ENCODE peak calls at places on chromosomes 4 and X, in ten cellular contexts. G, M, X, T, C, Y, U, E, W and J are unnamed samples.

GRCh38 chr4:10078481-10079233 is 37.9 kb downstream of the WDR1 start:
- DNase-seq in Y (peak), T (no peak), E (no peak), C (no peak), G (no peak), X (no peak), W (no peak), U (no peak), M (no peak), J (no peak)

GRCh38 chrX:8404443-8404842 is 60.2 kb upstream of the VCX3B start:
- DNase-seq in Y (no peak), C (no peak), G (peak), E (no peak), T (no peak), W (no peak), U (no peak), M (peak), X (no peak), J (no peak)

GRCh38 chr4:23932935-23933334 is 43.1 kb upstream of the PPARGC1A start:
- DNase-seq in Y (no peak), X (no peak), W (no peak), C (no peak), M (no peak), E (peak), T (no peak), U (no peak), G (no peak), J (no peak)

GRCh38 chr4:67929447-67929846 is 33.8 kb downstream of the TMPRSS11A start:
- DNase-seq in T (no peak), C (no peak), Y (no peak), M (peak), G (no peak), W (no peak), U (no peak), E (peak), X (no peak), J (no peak)

GRCh38 chr4:82975792-82976191 is 34.8 kb downstream of the LIN54 start:
- DNase-seq in T (no peak), M (peak), X (no peak), G (no peak), W (no peak), E (no peak), U (no peak), C (no peak), Y (no peak), J (no peak)

GRCh38 chr4:185721190-185721948 is 90.6 kb downstream of the SORBS2 start:
- DNase-seq in E (peak), Y (no peak), C (no peak), X (no peak), G (no peak), U (no peak), W (no peak), T (no peak), M (peak), J (no peak)

GRCh38 chr4:143514432-143514831 is 930 bp downstream of the SMARCA5 start:
- DNase-seq in Y (peak), G (peak), C (no peak), M (peak), U (peak), E (peak), T (peak), X (no peak), W (peak), J (peak)

GRCh38 chrX:131199086-131199485 is 90.0 kb downstream of the IGSF1 start:
- DNase-seq in X (no peak), W (no peak), Y (no peak), G (peak), U (no peak), M (no peak), E (no peak), C (no peak), T (peak), J (peak)

GRCh38 chr4:113961322-113961698 is 18.1 kb downstream of the ARSJ start:
- DNase-seq in W (no peak), C (no peak), M (peak), Y (no peak), X (no peak), U (peak), G (peak), T (no peak), E (peak), J (peak)

GRCh38 chr4:128427832-128428366 is 140.3 kb upstream of the PGRMC2 start:
- DNase-seq in G (peak), T (no peak), Y (no peak), W (no peak), X (no peak), U (no peak), M (peak), C (no peak), E (peak), J (no peak)

GRCh38 chrX:65637335-65637734 is 30.1 kb upstream of the MSN start:
- DNase-seq in W (no peak), U (no peak), C (no peak), X (no peak), G (no peak), E (no peak), T (no peak), M (no peak), Y (no peak), J (no peak)

GRCh38 chrX:9534686-9535085 is 69.8 kb downstream of the TBL1X start:
- DNase-seq in W (no peak), U (no peak), Y (no peak), C (no peak), M (peak), G (peak), E (peak), T (peak), X (no peak), J (no peak)

GRCh38 chr4:82402196-82402775 is 28.0 kb downstream of the HNRNPDL start:
- DNase-seq in E (no peak), T (no peak), W (no peak), G (no peak), U (no peak), M (no peak), X (no peak), Y (no peak), C (no peak), J (no peak)

GRCh38 chr4:6988016-6988715 is 55.0 kb upstream of the TADA2B start:
- DNase-seq in X (no peak), W (no peak), E (peak), Y (no peak), M (no peak), T (no peak), U (no peak), C (no peak), G (no peak), J (no peak)

GRCh38 chr4:86481429-86481828 is 112.7 kb upstream of the PTPN13 start:
- DNase-seq in M (no peak), C (no peak), W (no peak), G (peak), U (no peak), T (no peak), E (no peak), X (no peak), Y (no peak), J (no peak)

GRCh38 chr4:55216871-55217635 is 91.7 kb upstream of the KDR start:
- DNase-seq in M (peak), C (no peak), U (peak), G (no peak), W (no peak), T (no peak), X (no peak), Y (no peak), E (peak), J (no peak)

GRCh38 chrX:106811131-106811910 is 8.8 kb downstream of the TBC1D8B start:
- DNase-seq in E (no peak), Y (no peak), M (peak), W (no peak), C (no peak), U (no peak), X (no peak), G (no peak), T (no peak), J (no peak)